ENCODE peak calls at places on chromosomes 1 and 21, in ten cellular contexts. One of them, this sample, is unnamed.

GRCh38 chr1:226643167-226643566 is 94.6 kb downstream of the STUM start:
- DNase-seq in mucosa of gallbladder: no peak
- DNase-seq in fibroblast of the aortic adventitia: no peak
- DNase-seq in AG10803: no peak
- DNase-seq in left ventricle myocardium inferior: peak; percentile 14
- DNase-seq in BJ: no peak
- DNase-seq in memory B cell: no peak
- DNase-seq in NCI-H460: no peak
- DNase-seq in caudate nucleus: peak; percentile 81
- DNase-seq in neural progenitor cell: no peak
- DNase-seq in this sample: peak; percentile 50

GRCh38 chr1:17369466-17369865 is 2.5 kb upstream of the PADI6 start:
- DNase-seq in fibroblast of the aortic adventitia: no peak
- DNase-seq in AG10803: peak; percentile 8
- DNase-seq in left ventricle myocardium inferior: no peak
- DNase-seq in NCI-H460: no peak
- DNase-seq in caudate nucleus: no peak
- DNase-seq in BJ: no peak
- DNase-seq in neural progenitor cell: no peak
- DNase-seq in mucosa of gallbladder: no peak
- DNase-seq in memory B cell: no peak
- DNase-seq in this sample: no peak

GRCh38 chr1:212981025-212981495 is 30.7 kb downstream of the VASH2 start:
- DNase-seq in BJ: no peak
- DNase-seq in fibroblast of the aortic adventitia: no peak
- DNase-seq in caudate nucleus: no peak
- DNase-seq in left ventricle myocardium inferior: peak; percentile 53
- DNase-seq in neural progenitor cell: no peak
- DNase-seq in mucosa of gallbladder: peak; percentile 74
- DNase-seq in AG10803: no peak
- DNase-seq in NCI-H460: no peak
- DNase-seq in memory B cell: no peak
- DNase-seq in this sample: peak; percentile 87

GRCh38 chr1:107058245-107059032 is 2.0 kb downstream of the PRMT6 start:
- DNase-seq in NCI-H460: no peak
- DNase-seq in left ventricle myocardium inferior: no peak
- DNase-seq in mucosa of gallbladder: no peak
- DNase-seq in neural progenitor cell: no peak
- DNase-seq in AG10803: peak; percentile 5
- DNase-seq in caudate nucleus: no peak
- DNase-seq in memory B cell: no peak
- DNase-seq in fibroblast of the aortic adventitia: no peak
- DNase-seq in BJ: no peak
- DNase-seq in this sample: no peak

GRCh38 chr1:228848406-228848805 is 113.1 kb downstream of the RHOU start:
- DNase-seq in caudate nucleus: no peak
- DNase-seq in AG10803: no peak
- DNase-seq in BJ: no peak
- DNase-seq in memory B cell: no peak
- DNase-seq in mucosa of gallbladder: peak; percentile 9
- DNase-seq in left ventricle myocardium inferior: no peak
- DNase-seq in NCI-H460: no peak
- DNase-seq in fibroblast of the aortic adventitia: no peak
- DNase-seq in neural progenitor cell: no peak
- DNase-seq in this sample: no peak

GRCh38 chr1:187474266-187474665 is 645.5 kb downstream of the PLA2G4A start:
- DNase-seq in memory B cell: no peak
- DNase-seq in fibroblast of the aortic adventitia: peak; percentile 2
- DNase-seq in neural progenitor cell: no peak
- DNase-seq in NCI-H460: no peak
- DNase-seq in BJ: no peak
- DNase-seq in left ventricle myocardium inferior: no peak
- DNase-seq in caudate nucleus: no peak
- DNase-seq in mucosa of gallbladder: peak; percentile 42
- DNase-seq in AG10803: peak; percentile 11
- DNase-seq in this sample: no peak

GRCh38 chr1:51920130-51920529 is 41.6 kb upstream of the NRDC start:
- DNase-seq in caudate nucleus: no peak
- DNase-seq in mucosa of gallbladder: no peak
- DNase-seq in BJ: no peak
- DNase-seq in NCI-H460: no peak
- DNase-seq in neural progenitor cell: no peak
- DNase-seq in left ventricle myocardium inferior: no peak
- DNase-seq in memory B cell: no peak
- DNase-seq in AG10803: no peak
- DNase-seq in fibroblast of the aortic adventitia: no peak
- DNase-seq in this sample: no peak

GRCh38 chr1:231232870-231233734 is 7.9 kb upstream of the GNPAT start:
- DNase-seq in NCI-H460: no peak
- DNase-seq in left ventricle myocardium inferior: no peak
- DNase-seq in AG10803: no peak
- DNase-seq in mucosa of gallbladder: no peak
- DNase-seq in fibroblast of the aortic adventitia: no peak
- DNase-seq in memory B cell: no peak
- DNase-seq in BJ: no peak
- DNase-seq in neural progenitor cell: no peak
- DNase-seq in caudate nucleus: no peak
- DNase-seq in this sample: peak; percentile 23

GRCh38 chr1:30524840-30525617 is 198.4 kb downstream of the MATN1 start:
- DNase-seq in fibroblast of the aortic adventitia: no peak
- DNase-seq in neural progenitor cell: no peak
- DNase-seq in left ventricle myocardium inferior: no peak
- DNase-seq in mucosa of gallbladder: no peak
- DNase-seq in caudate nucleus: no peak
- DNase-seq in NCI-H460: no peak
- DNase-seq in BJ: no peak
- DNase-seq in memory B cell: no peak
- DNase-seq in AG10803: no peak
- DNase-seq in this sample: peak; percentile 47

GRCh38 chr21:31974454-31974985 is 101.7 kb downstream of the HUNK start:
- DNase-seq in fibroblast of the aortic adventitia: no peak
- DNase-seq in NCI-H460: no peak
- DNase-seq in left ventricle myocardium inferior: no peak
- DNase-seq in BJ: no peak
- DNase-seq in mucosa of gallbladder: peak; percentile 14
- DNase-seq in memory B cell: no peak
- DNase-seq in caudate nucleus: no peak
- DNase-seq in AG10803: no peak
- DNase-seq in neural progenitor cell: peak; percentile 67
- DNase-seq in this sample: peak; percentile 24

This sample was measured in left kidney.